ENCODE peak calls at places on chromosome 17, in ten cellular contexts. D is heart left ventricle, Q is sigmoid colon, I is stomach, G is HepG2, R is prostate gland, Z is body of pancreas, A is uterus, O is A549, S is breast epithelium. Y is an unnamed sample.

GRCh38 chr17:17028059-17028877 is 14.0 kb upstream of the MPRIP start:
- DNase-seq in D (peak), G (peak), I (peak), A (no peak), Z (peak), S (peak), O (peak), R (peak), Q (peak), Y (peak)

GRCh38 chr17:66910651-66911285 is 53.7 kb upstream of the CACNG4 start:
- DNase-seq in O (no peak), R (no peak), S (no peak), A (no peak), Z (no peak), G (no peak), I (no peak), Q (no peak), D (no peak), Y (no peak)

GRCh38 chr17:14228903-14229302 is 7.8 kb downstream of the CDRT15 start:
- DNase-seq in G (no peak), D (no peak), A (no peak), Z (no peak), R (no peak), Q (no peak), I (no peak), S (no peak), O (no peak), Y (no peak)

GRCh38 chr17:83065660-83066542 is 13.5 kb upstream of the METRNL start:
- DNase-seq in D (peak), Q (peak), Z (peak), R (no peak), O (no peak), S (no peak), I (peak), G (no peak), A (peak), Y (no peak)

GRCh38 chr17:32523017-32523680 is 36.4 kb downstream of the CDK5R1 start:
- DNase-seq in D (no peak), O (no peak), A (no peak), Q (peak), R (no peak), Z (no peak), I (no peak), S (no peak), G (no peak), Y (no peak)

GRCh38 chr17:8362651-8363332 is 13.7 kb downstream of the KRABD2 start:
- DNase-seq in R (no peak), O (no peak), S (no peak), I (no peak), Z (no peak), D (no peak), Q (no peak), G (no peak), A (no peak), Y (no peak)

GRCh38 chr17:954431-955164 is 25.0 kb downstream of the NXN start:
- DNase-seq in D (peak), I (no peak), O (peak), A (peak), Z (no peak), Q (no peak), R (no peak), S (no peak), G (peak), Y (no peak)

GRCh38 chr17:41176744-41177387 is 1.2 kb downstream of the KRTAP4-2 start:
- DNase-seq in D (no peak), A (no peak), R (no peak), Z (no peak), G (no peak), Q (no peak), O (no peak), I (no peak), S (no peak), Y (no peak)

GRCh38 chr17:28622186-28622585 is 8.2 kb upstream of the RSKR start:
- DNase-seq in O (no peak), G (no peak), D (no peak), A (no peak), Z (no peak), I (no peak), R (no peak), S (no peak), Q (no peak), Y (no peak)

GRCh38 chr17:39092672-39093250 is 58.7 kb downstream of the PLXDC1 start:
- DNase-seq in D (no peak), Z (no peak), Q (no peak), A (no peak), S (no peak), I (no peak), G (no peak), R (no peak), O (no peak), Y (no peak)

GRCh38 chr17:40331743-40332641 is 23.0 kb downstream of the RARA start:
- DNase-seq in G (no peak), Q (peak), O (no peak), I (peak), S (peak), Z (peak), R (peak), A (peak), D (peak), Y (peak)

GRCh38 chr17:7435676-7436555 is 681 bp downstream of the TMEM102 start:
- DNase-seq in S (peak), A (no peak), G (no peak), Q (no peak), D (peak), I (peak), R (peak), O (peak), Z (peak), Y (peak)

GRCh38 chr17:32386844-32387243 is 36.9 kb downstream of the ZNF207 start:
- DNase-seq in Z (no peak), D (no peak), A (no peak), S (no peak), G (no peak), I (no peak), R (no peak), O (no peak), Q (no peak), Y (no peak)

GRCh38 chr17:31546650-31547049 is 155.2 kb downstream of the RAB11FIP4 start:
- DNase-seq in G (no peak), I (no peak), O (no peak), Q (no peak), D (no peak), R (no peak), A (no peak), Z (no peak), S (no peak), Y (no peak)

GRCh38 chr17:9104370-9105041 is 83.2 kb downstream of the NTN1 start:
- DNase-seq in G (no peak), Q (no peak), I (no peak), S (no peak), R (no peak), D (peak), O (no peak), Z (peak), A (no peak), Y (no peak)

GRCh38 chr17:17109896-17110295 is 67.6 kb downstream of the MPRIP start:
- DNase-seq in A (no peak), D (no peak), R (no peak), Q (no peak), S (no peak), G (no peak), O (no peak), I (peak), Z (no peak), Y (peak)

GRCh38 chr17:51435641-51436091 is 175.3 kb downstream of the UTP18 start:
- DNase-seq in R (peak), O (peak), S (no peak), D (no peak), A (no peak), Z (peak), I (peak), G (peak), Q (no peak), Y (no peak)

GRCh38 chr17:1996243-1997145 is 28.6 kb downstream of the RTN4RL1 start:
- DNase-seq in R (no peak), Q (no peak), O (no peak), G (no peak), A (no peak), S (no peak), I (no peak), D (peak), Z (no peak), Y (no peak)

GRCh38 chr17:1999557-2000251 is 25.4 kb downstream of the RTN4RL1 start:
- DNase-seq in G (peak), A (no peak), S (peak), R (peak), I (peak), Z (peak), O (no peak), Q (peak), D (peak), Y (no peak)

GRCh38 chr17:1997146-1997586 is 28.0 kb downstream of the RTN4RL1 start:
- DNase-seq in Z (peak), A (no peak), S (no peak), D (no peak), O (peak), R (peak), I (no peak), Q (no peak), G (peak), Y (no peak)

GRCh38 chr17:1997587-1998425 is 27.3 kb downstream of the RTN4RL1 start:
- DNase-seq in R (peak), D (no peak), G (peak), A (no peak), I (peak), S (no peak), Z (peak), O (peak), Q (no peak), Y (no peak)

DNA sequence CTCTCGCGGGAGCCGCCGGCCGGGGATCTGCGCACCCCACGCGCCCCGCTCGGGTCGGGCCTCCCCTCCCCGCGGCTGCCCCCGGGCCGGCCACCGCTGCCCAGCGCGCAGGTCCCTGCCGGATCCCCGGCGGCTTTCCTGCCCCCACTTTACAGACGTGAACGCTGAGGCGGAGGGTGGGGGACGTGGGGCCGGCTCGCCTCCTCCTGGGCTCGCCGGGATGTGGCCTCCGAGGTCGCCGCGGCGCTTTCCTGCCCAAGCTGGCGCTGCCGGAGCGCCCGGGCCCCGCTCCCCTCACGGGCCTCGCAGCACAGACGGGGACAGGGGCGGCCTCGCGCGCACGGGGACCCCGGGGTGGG is 26.7 kb downstream of the RTN4RL1 start:
- DNase-seq in Z (peak), R (no peak), S (no peak), Q (no peak), O (no peak), G (no peak), A (no peak), I (no peak), D (no peak), Y (no peak)
- H3K4me3 ChIP-seq in Z (peak), R (peak), S (peak), Q (peak), O (peak), G (peak), A (peak), I (peak), D (peak), Y (peak)

DNA sequence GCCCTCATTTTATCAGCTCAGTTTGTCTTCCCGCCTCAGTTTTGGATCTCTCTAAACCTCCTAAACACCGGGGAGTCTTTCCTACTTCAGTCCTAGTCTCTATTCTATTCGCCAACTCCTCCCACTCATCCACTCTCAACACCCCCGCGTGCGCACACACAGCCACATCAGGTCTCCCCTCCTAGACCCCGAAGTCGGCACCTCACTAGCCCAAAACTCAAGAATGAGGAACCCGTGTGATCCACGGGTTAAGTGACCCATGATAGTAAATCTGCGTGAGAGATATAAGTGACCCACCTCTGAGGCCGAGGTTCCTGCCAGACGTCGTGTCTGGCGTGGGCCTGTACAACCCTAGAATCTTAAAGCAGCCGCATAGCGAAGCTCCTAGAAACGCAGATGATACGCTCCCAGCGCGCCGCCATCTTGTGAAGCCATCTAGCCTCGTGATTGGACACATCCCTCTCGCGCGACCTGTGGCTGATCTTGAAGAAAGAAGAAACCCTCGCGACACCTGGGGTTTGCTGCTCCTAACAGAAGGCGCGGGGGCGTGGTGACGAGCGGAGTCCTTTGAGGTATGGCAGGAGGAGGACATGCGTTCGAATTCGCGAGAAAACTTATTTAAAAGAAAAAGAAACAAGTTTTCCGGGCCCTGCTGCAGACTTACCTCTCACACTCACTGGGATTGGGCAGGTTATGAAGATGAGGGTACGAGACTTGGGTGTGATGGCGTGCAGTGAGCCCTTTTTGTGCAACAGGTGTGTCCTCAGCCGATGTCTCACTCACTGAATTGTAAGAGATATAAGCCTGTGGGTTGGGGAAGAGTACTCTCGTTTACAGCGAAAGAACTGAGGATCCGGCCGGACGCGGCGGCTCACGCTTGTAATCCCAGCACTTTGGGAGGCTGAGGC is at the start of gene METTL16:
- DNase-seq in A (peak), S (peak), D (peak), R (peak), Q (peak), Z (peak), G (peak), I (peak), O (peak), Y (peak)
- TF ChIP-seq POLR2A in A (peak), S (peak), D (peak), R (peak), Q (peak), Z (peak), G (peak), I (peak), O (peak), Y (no peak)

DNA sequence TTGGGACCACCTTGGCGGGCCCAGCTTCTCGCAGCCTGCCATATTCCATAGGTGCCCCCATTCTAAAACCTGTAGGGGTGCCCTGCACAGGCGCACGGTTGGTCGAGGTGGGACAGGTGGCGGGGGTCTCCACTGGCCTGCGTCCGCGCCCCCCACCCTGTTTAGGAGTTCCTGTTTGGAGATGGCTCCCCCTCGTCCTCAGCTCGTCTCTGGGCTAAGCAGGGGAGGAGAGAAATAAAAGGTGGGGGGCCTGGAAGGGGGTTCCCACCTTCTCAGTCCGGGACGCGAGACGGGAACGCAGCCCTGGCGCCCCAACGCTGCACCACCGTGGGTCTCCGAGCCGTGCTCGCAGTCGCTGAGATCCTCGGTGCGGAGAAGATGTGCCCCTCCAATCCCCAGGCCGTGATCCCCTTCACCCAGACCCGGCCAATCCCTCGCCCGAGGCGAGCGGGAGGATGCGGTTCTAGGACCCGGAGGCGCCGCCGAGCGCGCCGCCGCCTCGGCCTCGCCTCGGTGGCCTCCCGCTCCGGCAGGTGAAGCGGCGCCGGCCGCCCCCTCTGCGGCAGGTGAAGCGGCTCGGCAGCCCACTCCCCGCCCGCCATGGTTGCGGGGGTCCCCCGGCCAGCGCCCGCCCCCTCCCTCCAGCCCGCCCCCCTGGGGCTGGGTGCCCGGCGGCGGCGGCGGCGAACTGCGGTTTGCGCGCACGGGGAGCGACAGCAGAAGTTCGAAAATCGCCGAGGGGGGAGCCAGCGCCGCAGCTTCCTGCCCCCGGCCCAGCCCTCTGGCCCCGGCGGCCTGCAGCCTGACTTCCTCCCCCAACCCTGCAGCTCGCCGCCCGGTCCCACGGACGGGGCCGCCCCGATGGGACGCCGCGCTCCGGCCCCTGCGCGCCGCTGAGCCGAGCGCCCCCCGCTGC is at the start of gene FMNL1:
- DNase-seq in R (no peak), A (no peak), I (peak), D (peak), O (no peak), G (no peak), S (no peak), Q (no peak), Z (no peak), Y (no peak)
- H3K4me3 ChIP-seq in R (peak), A (peak), I (peak), D (peak), O (peak), G (peak), S (peak), Q (peak), Z (no peak), Y (peak)

GRCh38 chr17:3009411-3009920 is 53.9 kb downstream of the OR1D5 start:
- DNase-seq in Q (peak), G (no peak), D (no peak), S (no peak), R (no peak), A (no peak), I (no peak), Z (no peak), O (no peak), Y (no peak)

GRCh38 chr17:3005696-3006095 is 57.7 kb downstream of the OR1D5 start:
- DNase-seq in O (no peak), S (no peak), Q (no peak), I (no peak), A (no peak), G (no peak), R (no peak), Z (no peak), D (no peak), Y (no peak)

GRCh38 chr17:3006801-3007200 is 56.6 kb downstream of the OR1D5 start:
- DNase-seq in R (no peak), G (no peak), S (no peak), A (no peak), I (no peak), D (no peak), O (no peak), Z (no peak), Q (peak), Y (no peak)

GRCh38 chr17:3008336-3009279 is 54.8 kb downstream of the OR1D5 start:
- DNase-seq in S (no peak), O (no peak), Z (no peak), G (no peak), A (no peak), Q (peak), R (no peak), D (no peak), I (no peak), Y (no peak)

GRCh38 chr17:3007651-3008121 is 55.7 kb downstream of the OR1D5 start:
- DNase-seq in D (no peak), R (no peak), I (no peak), Q (peak), Z (no peak), G (no peak), O (no peak), S (no peak), A (no peak), Y (no peak)
- TF ChIP-seq POLR2A in D (no peak), R (no peak), I (no peak), Q (no peak), Z (no peak), G (no peak), O (no peak), S (no peak), A (no peak), Y (no peak)